ENCODE peak calls at places on chromosomes 7 and 10, in ten cellular contexts. T is cortex of kidney; V is CD14-positive monocyte; W is body of pancreas; B is effector memory CD8-positive, alpha-beta T cell; J is GM19239; F is mesenteric fat pad; C is dorsolateral prefrontal cortex; P is midbrain; I is NCI-H2081. Q is an unnamed sample.

GRCh38 chr10:5563237-5563961 is 38.6 kb downstream of the CALML3 start:
- DNase-seq in T (no peak), V (peak), W (no peak), B (no peak), J (no peak), F (peak), C (peak), P (no peak), I (no peak), Q (no peak)

GRCh38 chr7:150385240-150385830 is 6.2 kb downstream of the ZNF775 start:
- DNase-seq in T (no peak), V (peak), W (no peak), B (no peak), J (no peak), F (no peak), C (no peak), P (peak), I (peak), Q (no peak)

GRCh38 chr10:117796394-117796793 is 250.3 kb downstream of the RAB11FIP2 start:
- DNase-seq in T (no peak), V (no peak), W (no peak), B (no peak), J (no peak), F (no peak), C (no peak), P (no peak), I (no peak), Q (no peak)

GRCh38 chr10:99337261-99337905 is 8.2 kb downstream of the CNNM1 start:
- DNase-seq in T (no peak), V (no peak), W (no peak), B (no peak), J (no peak), F (no peak), C (no peak), P (no peak), I (no peak), Q (no peak)

GRCh38 chr10:76675951-76676587 is 961.5 kb downstream of the KCNMA1 start:
- DNase-seq in T (no peak), V (no peak), W (no peak), B (no peak), J (no peak), F (no peak), C (peak), P (peak), I (no peak), Q (no peak)

GRCh38 chr10:43209651-43210141 is 57.2 kb downstream of the RASGEF1A start:
- DNase-seq in T (no peak), V (no peak), W (no peak), B (no peak), J (no peak), F (peak), C (peak), P (no peak), I (no peak), Q (no peak)

GRCh38 chr7:725223-726005 is 1.1 kb upstream of the DNAAF5 start:
- DNase-seq in T (no peak), V (no peak), W (no peak), B (no peak), J (no peak), F (no peak), C (no peak), P (no peak), I (no peak), Q (no peak)

GRCh38 chr10:49299816-49300139 is 808 bp downstream of the C10orf71 start:
- DNase-seq in T (no peak), V (no peak), W (no peak), B (no peak), J (peak), F (no peak), C (no peak), P (no peak), I (no peak), Q (no peak)

GRCh38 chr7:129553861-129554530 is 51.7 kb downstream of the SMKR1 start:
- DNase-seq in T (no peak), V (no peak), W (peak), B (peak), J (no peak), F (no peak), C (no peak), P (no peak), I (peak), Q (no peak)

GRCh38 chr10:117656385-117657367 is 114.1 kb downstream of the EMX2 start:
- DNase-seq in T (no peak), V (no peak), W (no peak), B (no peak), J (peak), F (no peak), C (no peak), P (no peak), I (no peak), Q (peak)

GRCh38 chr7:101378808-101379207 is 16.1 kb downstream of the COL26A1 start:
- DNase-seq in T (no peak), V (no peak), W (no peak), B (no peak), J (no peak), F (no peak), C (no peak), P (no peak), I (no peak), Q (no peak)

GRCh38 chr7:77786018-77786417 is 12.2 kb downstream of the TMEM60 start:
- DNase-seq in T (no peak), V (no peak), W (no peak), B (no peak), J (no peak), F (no peak), C (no peak), P (no peak), I (no peak), Q (no peak)

GRCh38 chr10:106815427-106816043 is 349.0 kb downstream of the SORCS1 start:
- DNase-seq in T (no peak), V (no peak), W (no peak), B (no peak), J (no peak), F (no peak), C (no peak), P (no peak), I (no peak), Q (no peak)

Q was measured in GM13977.